ENCODE peak calls at places on chromosomes 6 and 20, in six cellular contexts. G is pons; U is RPMI7951; L is stimulated activated CD4-positive, alpha-beta T cell treated with anti-CD3 and anti-CD28 coated beads, Interleukin-2, amount 100 ng/mL, for 48 hours; I is HT-29; E is GM13977. F is an unnamed sample.

GRCh38 chr6:143940011-143940597 is 68.0 kb downstream of the PLAGL1 start:
- DNase-seq in E (peak; percentile 80), U (peak; percentile 49), G (no peak), I (peak; percentile 78), L (peak; percentile 47), F (no peak)

GRCh38 chr6:83853178-83853967 is at the start of gene RIPPLY2:
- DNase-seq in I (no peak), U (peak; percentile 24), E (peak; percentile 26), G (peak; percentile 56), L (no peak), F (peak; percentile 71)

GRCh38 chr20:43824699-43825402 is 89.8 kb upstream of the TOX2 start:
- DNase-seq in E (no peak), U (peak; percentile 79), G (no peak), I (peak; percentile 57), L (no peak), F (no peak)

GRCh38 chr20:53926428-53927028 is 143.9 kb downstream of the BCAS1 start:
- DNase-seq in U (peak; percentile 96), L (no peak), I (peak; percentile 82), E (peak; percentile 44), G (no peak), F (no peak)

GRCh38 chr6:69953491-69953890 is 87.1 kb downstream of the COL19A1 start:
- DNase-seq in U (no peak), G (peak; percentile 15), E (no peak), L (no peak), I (no peak), F (no peak)

GRCh38 chr6:121443953-121444590 is 8.6 kb downstream of the GJA1 start:
- DNase-seq in I (no peak), U (peak; percentile 53), E (no peak), G (no peak), L (no peak), F (no peak)

GRCh38 chr6:13485923-13486557 is 1.4 kb downstream of the GFOD1 start:
- DNase-seq in I (peak; percentile 74), L (no peak), G (peak; percentile 41), E (peak; percentile 73), U (peak; percentile 35), F (no peak)

GRCh38 chr6:167290786-167291622 is at the start of gene UNC93A:
- DNase-seq in I (no peak), L (no peak), G (no peak), U (no peak), E (no peak), F (no peak)

GRCh38 chr6:134253681-134254080 is 64.2 kb downstream of the SGK1 start:
- DNase-seq in L (no peak), E (no peak), U (peak; percentile 75), G (peak; percentile 82), I (no peak), F (no peak)

GRCh38 chr6:18742406-18742805 is 355.3 kb downstream of the RNF144B start:
- DNase-seq in L (no peak), E (no peak), U (peak; percentile 41), I (no peak), G (no peak), F (no peak)

GRCh38 chr20:17505664-17506517 is 25.3 kb downstream of the BFSP1 start:
- DNase-seq in U (peak; percentile 50), I (no peak), L (peak; percentile 34), G (no peak), E (no peak), F (no peak)

GRCh38 chr20:50514750-50515149 is 4.6 kb downstream of the PTPN1 start:
- DNase-seq in L (no peak), U (no peak), G (no peak), I (no peak), E (no peak), F (no peak)

GRCh38 chr6:135299256-135299655 is 118.1 kb downstream of the MYB start:
- DNase-seq in E (no peak), G (no peak), I (no peak), L (no peak), U (no peak), F (no peak)

GRCh38 chr6:122184260-122184934 is 215.1 kb upstream of the HSF2 start:
- DNase-seq in G (peak; percentile 39), L (no peak), E (no peak), U (peak; percentile 24), I (peak; percentile 28), F (no peak)

GRCh38 chr20:11248691-11249178 is 574.9 kb upstream of the JAG1 start:
- DNase-seq in I (no peak), U (no peak), L (no peak), E (no peak), G (peak; percentile 94), F (no peak)

GRCh38 chr20:24662286-24662685 is 192.9 kb downstream of the SYNDIG1 start:
- DNase-seq in I (no peak), G (no peak), E (no peak), U (peak; percentile 49), L (no peak), F (no peak)

GRCh38 chr6:53532061-53532797 is 12.7 kb downstream of the GCLC start:
- DNase-seq in I (no peak), G (no peak), U (no peak), E (no peak), L (no peak), F (no peak)

GRCh38 chr6:52574709-52575489 is 2.0 kb downstream of the TRAM2 start:
- DNase-seq in U (peak; percentile 91), L (peak; percentile 32), G (no peak), E (peak; percentile 76), I (no peak), F (no peak)

GRCh38 chr20:62887147-62887859 is 25.7 kb upstream of the TCFL5 start:
- DNase-seq in U (peak; percentile 98), G (no peak), I (peak; percentile 87), L (no peak), E (no peak), F (no peak)

GRCh38 chr20:55269913-55270312 is 735.4 kb downstream of the CBLN4 start:
- DNase-seq in G (no peak), U (no peak), E (no peak), L (no peak), I (no peak), F (no peak)

GRCh38 chr6:20497200-20497820 is 36.9 kb upstream of the CDKAL1 start:
- DNase-seq in I (no peak), E (no peak), G (peak; percentile 15), U (peak; percentile 88), L (no peak), F (no peak)